ENCODE peak calls at places on chromosomes 5 and 9, in nine cellular contexts. B is Panc1, P is neural progenitor cell, T is Peyer's patch, D is foreskin keratinocyte, S is heart left ventricle, Z is RWPE1, Y is HCT116, O is fibroblast of lung. X is an unnamed sample.

GRCh38 chr5:140630296-140630695 is 2.7 kb downstream of the CD14 start:
- DNase-seq in O (no peak), S (no peak), Z (no peak), P (no peak), Y (no peak), B (no peak), D (peak), T (no peak), X (no peak)

GRCh38 chr5:135266301-135266630 is 132.8 kb downstream of the MACROH2A1 start:
- DNase-seq in D (no peak), Y (no peak), T (no peak), O (no peak), S (no peak), Z (no peak), B (no peak), P (no peak), X (no peak)

GRCh38 chr5:141910271-141910673 is 13.4 kb upstream of the DELE1 start:
- DNase-seq in T (no peak), P (no peak), S (no peak), Y (no peak), D (peak), O (no peak), Z (no peak), B (no peak), X (no peak)

GRCh38 chr9:99827244-99827643 is 5.6 kb downstream of the NR4A3 start:
- DNase-seq in D (no peak), P (no peak), O (no peak), T (no peak), B (no peak), Y (no peak), S (no peak), Z (no peak), X (no peak)

GRCh38 chr5:41763096-41763495 is 107.1 kb downstream of the OXCT1 start:
- DNase-seq in T (no peak), D (peak), B (no peak), Y (no peak), S (no peak), Z (no peak), O (peak), P (no peak), X (no peak)

GRCh38 chr5:179874136-179874535 is 15.5 kb upstream of the MRNIP start:
- DNase-seq in Y (no peak), T (peak), B (no peak), P (no peak), O (no peak), D (no peak), Z (no peak), S (no peak), X (no peak)

GRCh38 chr5:178469975-178470692 is 120.1 kb downstream of the COL23A1 start:
- DNase-seq in D (no peak), P (no peak), S (no peak), Z (no peak), B (no peak), O (no peak), Y (no peak), T (no peak), X (no peak)

GRCh38 chr9:88387035-88387732 is 1.1 kb upstream of the SPIN1 start:
- DNase-seq in P (peak), B (no peak), S (no peak), T (peak), Z (no peak), Y (peak), D (peak), O (peak), X (peak)

GRCh38 chr9:133786371-133786753 is 48.2 kb upstream of the SARDH start:
- DNase-seq in P (no peak), D (no peak), T (no peak), O (no peak), Y (no peak), B (no peak), S (peak), Z (no peak), X (no peak)

GRCh38 chr9:133786936-133787748 is 49.0 kb upstream of the SARDH start:
- DNase-seq in B (no peak), Y (no peak), Z (no peak), D (no peak), O (no peak), S (peak), P (no peak), T (no peak), X (no peak)

GRCh38 chr9:133787749-133788015 is 49.5 kb upstream of the SARDH start:
- DNase-seq in Z (peak), T (peak), P (peak), B (no peak), D (no peak), Y (no peak), O (peak), S (peak), X (no peak)

GRCh38 chr9:133788819-133789733 is 50.9 kb upstream of the SARDH start:
- DNase-seq in S (peak), D (no peak), Z (no peak), P (no peak), Y (no peak), T (peak), B (no peak), O (no peak), X (no peak)

DNA sequence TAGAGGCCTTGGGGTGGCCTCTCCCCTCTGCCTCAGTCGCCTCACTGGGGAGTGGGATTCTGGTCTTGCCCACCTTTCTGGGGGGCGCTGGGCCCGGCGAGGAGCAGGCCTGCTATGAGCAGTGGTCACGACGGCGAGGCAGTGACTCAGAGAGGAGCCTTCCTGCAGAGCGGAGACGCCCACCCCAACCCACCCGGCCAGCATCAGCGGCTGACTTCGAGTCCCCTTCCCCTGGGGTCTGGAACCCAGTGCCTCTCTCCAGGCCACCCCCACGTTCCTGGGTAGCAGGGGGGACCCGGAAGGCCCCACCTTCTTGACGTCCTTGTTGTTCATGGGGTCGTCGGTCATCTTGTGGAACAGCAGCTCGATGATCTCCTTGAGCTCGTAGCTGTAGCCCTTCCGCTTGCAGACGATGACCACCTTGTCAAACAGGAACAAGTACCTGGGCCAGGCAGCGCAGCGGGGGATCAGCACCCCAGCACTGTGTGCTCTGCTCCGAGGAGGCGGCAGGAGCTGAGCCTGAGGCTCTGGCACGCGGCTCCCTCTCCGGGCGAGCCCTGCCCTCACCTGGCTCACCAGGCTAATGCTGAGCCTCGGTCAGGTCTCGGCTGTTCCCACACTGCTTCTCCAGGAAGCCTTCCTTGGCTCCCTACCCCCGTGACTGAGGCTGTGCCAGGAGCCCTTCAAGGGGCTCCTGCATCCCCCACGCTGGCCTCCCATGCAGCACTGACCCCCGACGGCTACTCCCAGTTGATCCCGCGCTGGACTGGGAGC is 50.1 kb upstream of the SARDH start:
- DNase-seq in D (no peak), Z (no peak), Y (no peak), P (no peak), O (no peak), B (no peak), T (no peak), S (peak), X (no peak)
- H3K27ac ChIP-seq in D (no peak), Z (peak), Y (no peak), P (no peak), O (no peak), B (no peak), T (peak), S (no peak), X (no peak)

GRCh38 chr5:132363431-132364112 is 5.9 kb upstream of the SLC22A5 start:
- DNase-seq in S (no peak), O (peak), Z (peak), T (no peak), Y (peak), P (no peak), D (peak), B (no peak), X (no peak)
- H3K27ac ChIP-seq in S (peak), O (no peak), Z (peak), T (no peak), Y (no peak), P (no peak), D (no peak), B (no peak), X (no peak)

GRCh38 chr9:128370752-128371621 is at the start of gene URM1:
- DNase-seq in S (peak), T (peak), Y (peak), P (peak), O (peak), B (peak), D (peak), Z (peak), X (peak)
- H3K27ac ChIP-seq in S (peak), T (peak), Y (peak), P (no peak), O (peak), B (peak), D (peak), Z (peak), X (peak)

GRCh38 chr5:2529371-2530100 is 221.9 kb downstream of the IRX2 start:
- DNase-seq in P (no peak), Y (no peak), B (no peak), Z (no peak), O (no peak), D (no peak), S (no peak), T (no peak), X (no peak)
- H3K27ac ChIP-seq in P (no peak), Y (no peak), B (no peak), Z (no peak), O (no peak), D (no peak), S (no peak), T (no peak), X (no peak)

X was measured in CD4-positive, alpha-beta memory T cell.